ENCODE peak calls at places on chromosome 5, in six cellular contexts. T is GM12892, X is HepG2, N is H1, B is GM12878, E is K562. J is an unnamed sample.

GRCh38 chr5:37859805-37860204 is 20.0 kb upstream of the GDNF start:
- DNase-seq in X (no peak), B (peak), T (no peak), N (no peak), E (no peak), J (peak)

GRCh38 chr5:38783011-38783551 is 62.7 kb upstream of the OSMR start:
- DNase-seq in B (no peak), E (no peak), T (no peak), N (no peak), X (peak), J (no peak)

GRCh38 chr5:116521173-116521872 is 53.3 kb downstream of the SEMA6A start:
- DNase-seq in N (no peak), X (no peak), E (no peak), B (no peak), T (no peak), J (no peak)

GRCh38 chr5:39570418-39571027 is 145.7 kb upstream of the DAB2 start:
- DNase-seq in B (no peak), T (no peak), N (no peak), X (peak), E (peak), J (no peak)

GRCh38 chr5:180296778-180297177 is 4.9 kb upstream of the MAPK9 start:
- DNase-seq in X (no peak), N (no peak), E (no peak), T (no peak), B (no peak), J (no peak)

GRCh38 chr5:118794281-118794680 is 194.1 kb downstream of the DTWD2 start:
- DNase-seq in N (no peak), T (no peak), B (no peak), X (no peak), E (no peak), J (no peak)

GRCh38 chr5:170366276-170366675 is 22.9 kb downstream of the KCNMB1 start:
- DNase-seq in T (no peak), X (no peak), B (no peak), E (no peak), N (no peak), J (no peak)

GRCh38 chr5:375336-375920 is 53.9 kb downstream of the AHRR start:
- DNase-seq in N (peak), E (no peak), X (no peak), B (no peak), T (no peak), J (no peak)

GRCh38 chr5:131221888-131222287 is 42.0 kb upstream of the CDC42SE2 start:
- DNase-seq in X (no peak), E (no peak), N (no peak), T (no peak), B (no peak), J (no peak)

GRCh38 chr5:141966963-141967333 is 2.0 kb upstream of the RNF14 start:
- DNase-seq in T (no peak), X (no peak), B (no peak), N (no peak), E (no peak), J (no peak)
- TF ChIP-seq POLR2A in T (no peak), X (no peak), B (no peak), N (no peak), E (no peak), J (no peak)

GRCh38 chr5:140075371-140075770 is 32.3 kb upstream of the NRG2 start:
- DNase-seq in B (no peak), N (no peak), T (no peak), E (no peak), X (no peak), J (no peak)
- TF ChIP-seq TAF1 in B (no peak), N (no peak), T (no peak), E (no peak), X (no peak), J (no peak)

DNA sequence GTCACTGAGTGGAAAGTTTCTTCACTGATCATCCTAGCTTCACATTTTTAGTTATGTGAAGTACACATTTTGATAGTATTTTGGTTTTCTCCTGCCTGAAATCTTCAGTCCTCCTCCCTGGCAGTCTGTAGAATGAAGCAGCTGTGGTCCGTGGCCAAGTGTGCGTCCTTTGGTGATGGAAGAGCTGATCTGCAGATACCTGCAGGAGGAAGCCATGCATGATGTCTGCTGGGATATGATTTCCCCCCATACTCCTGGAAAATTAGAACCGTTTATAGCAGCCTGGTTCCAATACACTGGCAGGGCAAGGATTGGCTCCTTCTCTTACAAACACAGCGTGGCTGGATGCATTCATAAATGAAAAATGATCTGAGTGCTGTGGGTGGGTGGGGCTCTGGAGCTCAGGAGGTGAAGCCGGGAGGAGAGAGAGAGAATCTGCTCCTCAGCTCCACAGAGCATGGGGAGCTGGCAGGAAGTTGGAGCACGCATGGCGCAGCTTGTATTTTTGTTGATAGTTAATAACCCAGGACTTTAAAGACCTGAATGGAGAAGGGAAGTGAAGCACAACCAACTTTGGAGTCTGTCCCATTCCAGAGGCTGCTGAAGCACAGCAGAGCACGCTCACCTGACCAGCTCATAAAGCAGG is 238.3 kb downstream of the GOLPH3 start:
- DNase-seq in B (no peak), E (no peak), N (no peak), X (no peak), T (no peak), J (no peak)
- TF ChIP-seq POLR2A in B (no peak), E (no peak), N (no peak), X (no peak), T (no peak), J (no peak)

GRCh38 chr5:33311893-33312292 is 128.9 kb upstream of the TARS1 start:
- DNase-seq in T (no peak), X (no peak), N (no peak), E (no peak), B (no peak), J (no peak)
- TF ChIP-seq TAF1 in T (no peak), X (no peak), N (no peak), E (no peak), B (no peak), J (no peak)

GRCh38 chr5:2560435-2560834 is 191.0 kb downstream of the IRX2 start:
- DNase-seq in E (no peak), B (no peak), T (no peak), N (no peak), X (no peak), J (no peak)
- TF ChIP-seq POLR2A in E (no peak), B (no peak), T (no peak), N (no peak), X (no peak), J (no peak)

DNA sequence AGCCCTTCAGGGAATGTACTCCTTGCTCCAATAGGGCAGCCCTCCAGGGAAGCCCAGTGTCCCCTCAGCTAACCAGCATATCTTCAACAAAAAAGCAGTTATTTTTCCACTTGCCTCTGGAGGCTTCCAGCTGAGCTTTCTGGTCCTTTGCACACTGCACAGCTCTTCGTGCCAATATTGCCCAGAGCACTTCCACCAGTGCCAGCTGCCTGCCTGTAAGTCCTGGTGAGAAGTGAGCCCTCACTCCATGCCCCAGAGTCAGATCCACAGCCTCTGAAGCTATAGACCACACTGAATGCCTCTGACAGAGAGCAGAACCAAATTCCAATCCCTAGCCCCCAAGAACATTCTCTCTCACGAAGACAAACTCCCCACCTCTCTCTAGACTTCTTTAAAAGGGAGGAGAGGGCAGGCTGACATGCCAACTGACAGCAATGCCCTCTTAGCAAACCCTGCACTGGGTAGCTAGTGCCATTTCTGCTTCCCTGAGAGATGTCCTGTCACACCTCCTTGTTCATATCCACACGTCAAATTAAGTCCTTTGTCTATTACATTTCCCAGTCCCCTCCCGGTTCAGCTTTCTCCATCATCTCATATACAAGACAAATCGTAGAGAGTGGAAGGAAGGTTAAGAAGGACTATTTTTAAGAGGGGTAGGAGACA is 12.7 kb upstream of the HEXB start:
- DNase-seq in X (no peak), E (no peak), T (no peak), N (no peak), B (no peak), J (no peak)
- TF ChIP-seq TAF1 in X (no peak), E (no peak), T (no peak), N (no peak), B (no peak), J (no peak)